ENCODE peak calls at places on chromosomes 7 and 10, in four cellular contexts. One of them, this sample, is unnamed.

GRCh38 chr10:3622845-3623621 is 162.0 kb downstream of the KLF6 start:
- DNase-seq in HL-60: no peak
- DNase-seq in cardiac muscle cell: no peak
- DNase-seq in type B pancreatic cell: no peak
- DNase-seq in this sample: no peak

GRCh38 chr7:157138424-157139141 is at the start of gene UBE3C:
- DNase-seq in HL-60: peak
- DNase-seq in cardiac muscle cell: peak
- DNase-seq in type B pancreatic cell: peak
- DNase-seq in this sample: peak

GRCh38 chr7:76074972-76075370 is 27.1 kb downstream of the MDH2 start:
- DNase-seq in HL-60: no peak
- DNase-seq in cardiac muscle cell: no peak
- DNase-seq in type B pancreatic cell: no peak
- DNase-seq in this sample: no peak

GRCh38 chr7:23353172-23353571 is 54.0 kb downstream of the MALSU1 start:
- DNase-seq in HL-60: no peak
- DNase-seq in cardiac muscle cell: no peak
- DNase-seq in type B pancreatic cell: no peak
- DNase-seq in this sample: no peak

GRCh38 chr7:67856046-67856445 is 859.4 kb downstream of the TYW1 start:
- DNase-seq in HL-60: no peak
- DNase-seq in cardiac muscle cell: no peak
- DNase-seq in type B pancreatic cell: no peak
- DNase-seq in this sample: no peak

GRCh38 chr7:119482209-119482608 is 790.8 kb upstream of the KCND2 start:
- DNase-seq in HL-60: no peak
- DNase-seq in cardiac muscle cell: peak
- DNase-seq in type B pancreatic cell: no peak
- DNase-seq in this sample: no peak

GRCh38 chr7:48255046-48255445 is 83.8 kb downstream of the ABCA13 start:
- DNase-seq in HL-60: no peak
- DNase-seq in cardiac muscle cell: no peak
- DNase-seq in type B pancreatic cell: no peak
- DNase-seq in this sample: no peak

GRCh38 chr7:108270385-108270784 is 140.2 kb upstream of the LAMB4 start:
- DNase-seq in HL-60: no peak
- DNase-seq in cardiac muscle cell: no peak
- DNase-seq in type B pancreatic cell: no peak
- DNase-seq in this sample: no peak

GRCh38 chr7:156616269-156617202 is 24.0 kb upstream of the RNF32 start:
- DNase-seq in HL-60: no peak
- DNase-seq in cardiac muscle cell: peak
- DNase-seq in type B pancreatic cell: no peak
- DNase-seq in this sample: no peak

GRCh38 chr7:450741-451140 is 68.9 kb downstream of the PDGFA start:
- DNase-seq in HL-60: no peak
- DNase-seq in cardiac muscle cell: no peak
- DNase-seq in type B pancreatic cell: no peak
- DNase-seq in this sample: no peak

GRCh38 chr10:1595726-1596125 is 141.6 kb downstream of the ADARB2 start:
- DNase-seq in HL-60: no peak
- DNase-seq in cardiac muscle cell: no peak
- DNase-seq in type B pancreatic cell: no peak
- DNase-seq in this sample: no peak

GRCh38 chr10:13644866-13645265 is 58.1 kb downstream of the PRPF18 start:
- DNase-seq in HL-60: no peak
- DNase-seq in cardiac muscle cell: no peak
- DNase-seq in type B pancreatic cell: no peak
- DNase-seq in this sample: no peak

GRCh38 chr10:112332509-112333228 is 41.2 kb upstream of the ACSL5 start:
- DNase-seq in HL-60: no peak
- DNase-seq in cardiac muscle cell: no peak
- DNase-seq in type B pancreatic cell: no peak
- DNase-seq in this sample: no peak

GRCh38 chr7:103685646-103686418 is 239.8 kb upstream of the SLC26A5 start:
- DNase-seq in HL-60: no peak
- DNase-seq in cardiac muscle cell: no peak
- DNase-seq in type B pancreatic cell: no peak
- DNase-seq in this sample: no peak

GRCh38 chr7:157701395-157701794 is 364.6 kb downstream of the DNAJB6 start:
- DNase-seq in HL-60: no peak
- DNase-seq in cardiac muscle cell: no peak
- DNase-seq in type B pancreatic cell: peak
- DNase-seq in this sample: no peak

GRCh38 chr7:158365332-158365731 is 222.3 kb downstream of the PTPRN2 start:
- DNase-seq in HL-60: no peak
- DNase-seq in cardiac muscle cell: no peak
- DNase-seq in type B pancreatic cell: no peak
- DNase-seq in this sample: no peak

GRCh38 chr7:130909881-130910672 is 176.1 kb upstream of the KLF14 start:
- DNase-seq in HL-60: no peak
- DNase-seq in cardiac muscle cell: no peak
- DNase-seq in type B pancreatic cell: no peak
- DNase-seq in this sample: no peak

GRCh38 chr10:66834802-66835201 is 91.0 kb upstream of the LRRTM3 start:
- DNase-seq in HL-60: no peak
- DNase-seq in cardiac muscle cell: no peak
- DNase-seq in type B pancreatic cell: no peak
- DNase-seq in this sample: no peak

GRCh38 chr7:29980151-29980550 is 9.4 kb downstream of the SCRN1 start:
- DNase-seq in HL-60: no peak
- DNase-seq in cardiac muscle cell: no peak
- DNase-seq in type B pancreatic cell: no peak
- DNase-seq in this sample: no peak

GRCh38 chr10:97490592-97490991 is 7.6 kb downstream of the MMS19 start:
- DNase-seq in HL-60: no peak
- DNase-seq in cardiac muscle cell: no peak
- DNase-seq in type B pancreatic cell: no peak
- DNase-seq in this sample: no peak

GRCh38 chr10:110918269-110918632 is 729 bp downstream of the BBIP1 start:
- DNase-seq in HL-60: peak
- DNase-seq in cardiac muscle cell: peak
- DNase-seq in type B pancreatic cell: no peak
- DNase-seq in this sample: peak

GRCh38 chr10:28202941-28203352 is 99.9 kb downstream of the MPP7 start:
- DNase-seq in HL-60: no peak
- DNase-seq in cardiac muscle cell: no peak
- DNase-seq in type B pancreatic cell: no peak
- DNase-seq in this sample: no peak

GRCh38 chr7:157189405-157189804 is 50.7 kb downstream of the UBE3C start:
- DNase-seq in HL-60: no peak
- DNase-seq in cardiac muscle cell: no peak
- DNase-seq in type B pancreatic cell: no peak
- DNase-seq in this sample: no peak

GRCh38 chr7:1889556-1890181 is 219.6 kb downstream of the ELFN1 start:
- DNase-seq in HL-60: no peak
- DNase-seq in cardiac muscle cell: no peak
- DNase-seq in type B pancreatic cell: no peak
- DNase-seq in this sample: peak

GRCh38 chr10:131935260-131935659 is 34.5 kb downstream of the PPP2R2D start:
- DNase-seq in HL-60: no peak
- DNase-seq in cardiac muscle cell: no peak
- DNase-seq in type B pancreatic cell: no peak
- DNase-seq in this sample: no peak

GRCh38 chr7:44471850-44472249 is 18.6 kb downstream of the NUDCD3 start:
- DNase-seq in HL-60: no peak
- DNase-seq in cardiac muscle cell: no peak
- DNase-seq in type B pancreatic cell: no peak
- DNase-seq in this sample: no peak

GRCh38 chr7:37916017-37916672 is 472 bp downstream of the SFRP4 start:
- DNase-seq in HL-60: no peak
- DNase-seq in cardiac muscle cell: no peak
- DNase-seq in type B pancreatic cell: no peak
- DNase-seq in this sample: no peak

GRCh38 chr7:155032978-155033377 is 30.1 kb upstream of the PAXIP1 start:
- DNase-seq in HL-60: no peak
- DNase-seq in cardiac muscle cell: no peak
- DNase-seq in type B pancreatic cell: no peak
- DNase-seq in this sample: no peak

GRCh38 chr10:35027567-35027966 is 62.6 kb downstream of the CUL2 start:
- DNase-seq in HL-60: no peak
- DNase-seq in cardiac muscle cell: peak
- DNase-seq in type B pancreatic cell: no peak
- DNase-seq in this sample: no peak

GRCh38 chr7:150362989-150363769 is 5.4 kb upstream of the REPIN1 start:
- DNase-seq in HL-60: no peak
- DNase-seq in cardiac muscle cell: no peak
- DNase-seq in type B pancreatic cell: no peak
- DNase-seq in this sample: no peak

GRCh38 chr10:80421369-80422220 is 13.2 kb downstream of the PRXL2A start:
- DNase-seq in HL-60: no peak
- DNase-seq in cardiac muscle cell: no peak
- DNase-seq in type B pancreatic cell: no peak
- DNase-seq in this sample: no peak

DNA sequence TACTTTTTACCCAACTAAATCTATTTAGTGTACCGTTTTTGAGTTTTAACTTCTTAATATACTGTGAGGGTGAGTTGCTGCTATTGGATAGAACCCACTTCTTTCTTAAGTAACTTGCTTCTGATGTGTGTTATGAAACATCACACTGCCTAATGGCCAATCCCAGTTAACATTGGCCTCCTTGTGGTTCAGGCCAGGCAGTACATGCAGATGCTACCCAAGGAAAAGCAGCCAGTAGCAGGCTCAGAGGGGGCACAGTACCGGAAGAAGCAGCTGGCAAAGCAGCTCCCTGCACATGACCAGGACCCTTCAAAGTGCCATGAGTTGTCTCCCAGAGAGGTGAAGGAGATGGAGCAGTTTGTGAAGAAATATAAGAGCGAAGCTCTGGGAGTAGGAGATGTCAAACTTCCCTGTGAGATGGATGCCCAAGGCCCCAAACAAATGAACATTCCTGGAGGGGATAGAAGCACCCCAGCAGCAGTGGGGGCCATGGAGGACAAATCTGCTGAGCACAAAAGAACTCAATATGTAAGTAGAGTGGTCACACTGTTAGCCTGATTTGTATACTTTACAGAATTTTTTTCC is 39.7 kb downstream of the TES start:
- DNase-seq in HL-60: peak
- DNase-seq in cardiac muscle cell: peak
- DNase-seq in type B pancreatic cell: no peak
- DNase-seq in this sample: no peak
- TF ChIP-seq CTCF in HL-60: peak
- TF ChIP-seq CTCF in cardiac muscle cell: peak
- TF ChIP-seq CTCF in type B pancreatic cell: peak
- TF ChIP-seq CTCF in this sample: peak

GRCh38 chr10:23230582-23230981 is 38.5 kb downstream of the PTF1A start:
- DNase-seq in HL-60: no peak
- DNase-seq in cardiac muscle cell: no peak
- DNase-seq in type B pancreatic cell: no peak
- DNase-seq in this sample: no peak
- TF ChIP-seq CTCF in HL-60: no peak
- TF ChIP-seq CTCF in cardiac muscle cell: no peak
- TF ChIP-seq CTCF in type B pancreatic cell: no peak
- TF ChIP-seq CTCF in this sample: no peak

GRCh38 chr7:73612598-73613269 is 11.6 kb downstream of the MLXIPL start:
- DNase-seq in HL-60: no peak
- DNase-seq in cardiac muscle cell: peak
- DNase-seq in type B pancreatic cell: no peak
- DNase-seq in this sample: no peak
- TF ChIP-seq CTCF in HL-60: no peak
- TF ChIP-seq CTCF in cardiac muscle cell: peak
- TF ChIP-seq CTCF in type B pancreatic cell: no peak
- TF ChIP-seq CTCF in this sample: no peak

GRCh38 chr10:100223879-100224278 is 5.5 kb downstream of the CHUK start:
- DNase-seq in HL-60: no peak
- DNase-seq in cardiac muscle cell: no peak
- DNase-seq in type B pancreatic cell: no peak
- DNase-seq in this sample: no peak

DNA sequence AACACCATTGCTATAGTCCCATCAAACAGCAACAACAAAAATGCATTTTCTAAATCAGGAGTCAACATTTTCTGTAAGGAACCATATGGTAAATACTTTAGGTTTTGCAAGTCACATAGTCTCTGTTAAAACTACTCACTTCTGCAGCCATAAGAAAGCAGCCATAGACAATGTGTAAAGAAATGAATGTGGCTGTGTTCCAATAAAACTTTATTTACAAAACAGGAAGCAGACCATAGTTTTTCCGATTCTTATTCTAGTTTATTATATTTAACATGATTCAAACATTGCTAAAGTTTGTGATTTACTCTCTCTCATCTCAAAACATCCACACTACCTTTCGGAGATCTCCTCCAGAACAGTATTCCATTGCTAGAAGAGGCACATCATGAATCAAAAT is 6.9 kb downstream of the CHUK start:
- DNase-seq in HL-60: no peak
- DNase-seq in cardiac muscle cell: no peak
- DNase-seq in type B pancreatic cell: no peak
- DNase-seq in this sample: no peak
- TF ChIP-seq CTCF in HL-60: no peak
- TF ChIP-seq CTCF in cardiac muscle cell: no peak
- TF ChIP-seq CTCF in type B pancreatic cell: no peak
- TF ChIP-seq CTCF in this sample: no peak

GRCh38 chr10:52447931-52448353 is 133.9 kb downstream of the DKK1 start:
- DNase-seq in HL-60: no peak
- DNase-seq in cardiac muscle cell: no peak
- DNase-seq in type B pancreatic cell: no peak
- DNase-seq in this sample: no peak
- TF ChIP-seq CTCF in HL-60: no peak
- TF ChIP-seq CTCF in cardiac muscle cell: no peak
- TF ChIP-seq CTCF in type B pancreatic cell: no peak
- TF ChIP-seq CTCF in this sample: no peak

This sample was measured in CD14-positive monocyte.